ENCODE peak calls at places on chromosomes 12 and 14, in ten cellular contexts. L is COR-L47; I is dorsolateral prefrontal cortex; D is glomerular endothelial cell; A is tibial nerve; O is activated naive CD4-positive, alpha-beta T cell treated with anti-CD3 and anti-CD28 coated beads, Interleukin-2, amount 50 U/mL, for 72 hours; V is GM12878; N is T-helper 17 cell; G is hippocampal formation; H is OCI-M1. S is an unnamed sample.

GRCh38 chr14:91464615-91465205 is 45.4 kb downstream of the PPP4R3A start:
- DNase-seq in L (no peak), I (no peak), D (no peak), A (no peak), O (no peak), V (no peak), N (no peak), G (no peak), H (no peak), S (no peak)

GRCh38 chr14:68987653-68988036 is 8.5 kb upstream of the ACTN1 start:
- DNase-seq in L (no peak), I (no peak), D (no peak), A (no peak), O (no peak), V (no peak), N (no peak), G (no peak), H (peak; percentile 61), S (no peak)

GRCh38 chr14:74141703-74142102 is 56.9 kb downstream of the LIN52 start:
- DNase-seq in L (no peak), I (no peak), D (no peak), A (peak; percentile 40), O (no peak), V (no peak), N (no peak), G (no peak), H (no peak), S (no peak)

GRCh38 chr12:81499809-81500208 is 259.3 kb downstream of the PPFIA2 start:
- DNase-seq in L (no peak), I (no peak), D (no peak), A (no peak), O (no peak), V (no peak), N (no peak), G (no peak), H (no peak), S (no peak)

GRCh38 chr12:131628766-131629448 is 82.0 kb upstream of the SFSWAP start:
- DNase-seq in L (no peak), I (no peak), D (no peak), A (no peak), O (no peak), V (no peak), N (no peak), G (no peak), H (no peak), S (no peak)

GRCh38 chr12:47832263-47832933 is 12.7 kb upstream of the HDAC7 start:
- DNase-seq in L (no peak), I (no peak), D (no peak), A (no peak), O (peak; percentile 87), V (no peak), N (no peak), G (no peak), H (no peak), S (no peak)

GRCh38 chr12:84785281-84785680 is 127.3 kb downstream of the SLC6A15 start:
- DNase-seq in L (no peak), I (no peak), D (no peak), A (no peak), O (no peak), V (no peak), N (no peak), G (no peak), H (no peak), S (no peak)

GRCh38 chr12:131142891-131143637 is 189.4 kb downstream of the ADGRD1 start:
- DNase-seq in L (no peak), I (no peak), D (no peak), A (no peak), O (no peak), V (no peak), N (no peak), G (no peak), H (no peak), S (no peak)

GRCh38 chr14:85421166-85421877 is 108.6 kb upstream of the FLRT2 start:
- DNase-seq in L (no peak), I (no peak), D (no peak), A (no peak), O (no peak), V (no peak), N (no peak), G (no peak), H (peak; percentile 62), S (no peak)

GRCh38 chr12:63968685-63969084 is 124.2 kb downstream of the SRGAP1 start:
- DNase-seq in L (no peak), I (peak; percentile 72), D (no peak), A (no peak), O (no peak), V (no peak), N (no peak), G (peak; percentile 70), H (no peak), S (no peak)

GRCh38 chr12:639566-639965 is 23.7 kb downstream of the NINJ2 start:
- DNase-seq in L (no peak), I (no peak), D (no peak), A (no peak), O (no peak), V (no peak), N (no peak), G (no peak), H (no peak), S (no peak)

GRCh38 chr12:113149361-113150150 is at the start of gene CFAP73:
- DNase-seq in L (peak; percentile 78), I (peak; percentile 76), D (no peak), A (no peak), O (no peak), V (no peak), N (no peak), G (peak; percentile 58), H (peak; percentile 25), S (no peak)

GRCh38 chr12:62912644-62913043 is 22.3 kb downstream of the PPM1H start:
- DNase-seq in L (no peak), I (no peak), D (no peak), A (no peak), O (no peak), V (no peak), N (no peak), G (no peak), H (no peak), S (no peak)

GRCh38 chr12:110249716-110250225 is 31.3 kb upstream of the ATP2A2 start:
- DNase-seq in L (no peak), I (no peak), D (no peak), A (no peak), O (no peak), V (peak; percentile 13), N (no peak), G (peak; percentile 29), H (no peak), S (no peak)

GRCh38 chr12:10175849-10176641 is 2.8 kb upstream of the TMEM52B start:
- DNase-seq in L (no peak), I (no peak), D (no peak), A (no peak), O (no peak), V (no peak), N (no peak), G (no peak), H (no peak), S (no peak)

GRCh38 chr14:94548999-94549985 is 11.9 kb upstream of the SERPINA4 start:
- DNase-seq in L (peak; percentile 55), I (peak; percentile 70), D (no peak), A (peak; percentile 68), O (no peak), V (no peak), N (peak; percentile 18), G (no peak), H (peak; percentile 62), S (no peak)

GRCh38 chr14:72514660-72515025 is 379.3 kb downstream of the DPF3 start:
- DNase-seq in L (no peak), I (no peak), D (no peak), A (no peak), O (no peak), V (no peak), N (no peak), G (no peak), H (no peak), S (no peak)

GRCh38 chr14:104555621-104556255 is 23.8 kb upstream of the C14orf180 start:
- DNase-seq in L (no peak), I (no peak), D (no peak), A (no peak), O (no peak), V (no peak), N (no peak), G (no peak), H (no peak), S (no peak)

GRCh38 chr12:57826400-57826799 is 7.9 kb upstream of the AVIL start:
- DNase-seq in L (no peak), I (no peak), D (no peak), A (no peak), O (no peak), V (no peak), N (no peak), G (no peak), H (no peak), S (no peak)

GRCh38 chr12:116284401-116284800 is 6.9 kb upstream of the MED13L start:
- DNase-seq in L (no peak), I (no peak), D (no peak), A (no peak), O (no peak), V (no peak), N (no peak), G (no peak), H (peak; percentile 14), S (no peak)

GRCh38 chr12:119179335-119180021 is 747 bp downstream of the HSPB8 start:
- DNase-seq in L (no peak), I (no peak), D (no peak), A (peak; percentile 35), O (no peak), V (no peak), N (no peak), G (no peak), H (no peak), S (no peak)

GRCh38 chr14:53285806-53286205 is 132.7 kb upstream of the DDHD1 start:
- DNase-seq in L (no peak), I (no peak), D (no peak), A (no peak), O (no peak), V (no peak), N (no peak), G (no peak), H (peak; percentile 1), S (no peak)

GRCh38 chr12:79371226-79371625 is 319.5 kb downstream of the PAWR start:
- DNase-seq in L (no peak), I (no peak), D (no peak), A (no peak), O (no peak), V (no peak), N (no peak), G (no peak), H (no peak), S (no peak)

GRCh38 chr14:54743382-54743781 is 159.2 kb downstream of the GCH1 start:
- DNase-seq in L (no peak), I (no peak), D (no peak), A (no peak), O (no peak), V (no peak), N (no peak), G (no peak), H (no peak), S (no peak)

GRCh38 chr14:59484611-59485174 is 376 bp downstream of the JKAMP start:
- DNase-seq in L (peak; percentile 35), I (no peak), D (no peak), A (no peak), O (no peak), V (peak; percentile 16), N (no peak), G (peak; percentile 43), H (no peak), S (no peak)

GRCh38 chr12:113169697-113170096 is 15.6 kb downstream of the DDX54 start:
- DNase-seq in L (no peak), I (no peak), D (no peak), A (no peak), O (no peak), V (no peak), N (no peak), G (no peak), H (no peak), S (no peak)

GRCh38 chr12:29778531-29778930 is 5.2 kb downstream of the TMTC1 start:
- DNase-seq in L (no peak), I (no peak), D (no peak), A (no peak), O (no peak), V (no peak), N (no peak), G (no peak), H (no peak), S (no peak)